ENCODE peak calls at places on chromosomes 2 and 18, in four cellular contexts. One of them, this sample, is unnamed.

GRCh38 chr18:75109819-75110218 is 99.1 kb downstream of the PTGR3 start:
- DNase-seq in HTR-8/SVneo: no peak
- DNase-seq in kidney tubule cell: no peak
- DNase-seq in cardiac septum: peak
- DNase-seq in this sample: no peak

GRCh38 chr2:223032187-223033142 is 19.5 kb upstream of the KCNE4 start:
- DNase-seq in HTR-8/SVneo: no peak
- DNase-seq in kidney tubule cell: peak
- DNase-seq in cardiac septum: no peak
- DNase-seq in this sample: no peak

GRCh38 chr2:84487298-84487996 is 28.4 kb upstream of the SUCLG1 start:
- DNase-seq in HTR-8/SVneo: no peak
- DNase-seq in kidney tubule cell: no peak
- DNase-seq in cardiac septum: no peak
- DNase-seq in this sample: no peak

GRCh38 chr2:74530239-74531161 is 767 bp downstream of the HTRA2 start:
- DNase-seq in HTR-8/SVneo: peak
- DNase-seq in kidney tubule cell: peak
- DNase-seq in cardiac septum: peak
- DNase-seq in this sample: no peak

GRCh38 chr2:8525582-8526402 is 156.1 kb upstream of the ID2 start:
- DNase-seq in HTR-8/SVneo: peak
- DNase-seq in kidney tubule cell: peak
- DNase-seq in cardiac septum: peak
- DNase-seq in this sample: peak

GRCh38 chr2:223734346-223734745 is 103.0 kb downstream of the AP1S3 start:
- DNase-seq in HTR-8/SVneo: no peak
- DNase-seq in kidney tubule cell: no peak
- DNase-seq in cardiac septum: no peak
- DNase-seq in this sample: no peak

GRCh38 chr2:19743641-19744040 is 158.1 kb downstream of the TTC32 start:
- DNase-seq in HTR-8/SVneo: no peak
- DNase-seq in kidney tubule cell: no peak
- DNase-seq in cardiac septum: peak
- DNase-seq in this sample: no peak

GRCh38 chr2:230666885-230667712 is 45.5 kb upstream of the CAB39 start:
- DNase-seq in HTR-8/SVneo: no peak
- DNase-seq in kidney tubule cell: peak
- DNase-seq in cardiac septum: no peak
- DNase-seq in this sample: no peak

GRCh38 chr2:81324046-81324445 is 1019.5 kb upstream of the LRRTM1 start:
- DNase-seq in HTR-8/SVneo: no peak
- DNase-seq in kidney tubule cell: peak
- DNase-seq in cardiac septum: no peak
- DNase-seq in this sample: peak

GRCh38 chr2:9910699-9911098 is 40.8 kb upstream of the GRHL1 start:
- DNase-seq in HTR-8/SVneo: no peak
- DNase-seq in kidney tubule cell: no peak
- DNase-seq in cardiac septum: no peak
- DNase-seq in this sample: no peak

GRCh38 chr18:48347756-48348326 is 61.3 kb downstream of the ZBTB7C start:
- DNase-seq in HTR-8/SVneo: no peak
- DNase-seq in kidney tubule cell: no peak
- DNase-seq in cardiac septum: peak
- DNase-seq in this sample: no peak

GRCh38 chr18:55396979-55397378 is 191.0 kb downstream of the TCF4 start:
- DNase-seq in HTR-8/SVneo: no peak
- DNase-seq in kidney tubule cell: no peak
- DNase-seq in cardiac septum: no peak
- DNase-seq in this sample: no peak

This sample was measured in kidney epithelial cell.